ENCODE peak calls at places on chromosomes 2 and 18, in six cellular contexts. W is trophoblast cell, Z is H9, K is IMR-90, B is neuronal stem cell, I is H1. G is an unnamed sample.

GRCh38 chr2:207416111-207416510 is 113.7 kb upstream of the CREB1 start:
- DNase-seq in K (no peak), Z (no peak), B (no peak), W (no peak), I (no peak), G (no peak)

GRCh38 chr18:11663630-11664029 is 25.4 kb upstream of the GNAL start:
- DNase-seq in K (no peak), B (no peak), Z (no peak), I (no peak), W (no peak), G (no peak)

GRCh38 chr2:74474899-74475298 is 2.4 kb upstream of the MRPL53 start:
- DNase-seq in Z (peak; percentile 63), K (no peak), I (no peak), B (no peak), W (no peak), G (no peak)

GRCh38 chr2:203018181-203018580 is 3.5 kb downstream of the NBEAL1 start:
- DNase-seq in K (peak; percentile 38), Z (no peak), W (no peak), I (no peak), B (no peak), G (peak; percentile 31)

GRCh38 chr2:38327580-38327979 is 49.5 kb downstream of the ATL2 start:
- DNase-seq in I (no peak), Z (no peak), W (no peak), B (no peak), K (no peak), G (no peak)

GRCh38 chr2:100396483-100396882 is 21.0 kb downstream of the CHST10 start:
- DNase-seq in Z (no peak), W (no peak), K (no peak), I (no peak), B (no peak), G (no peak)

GRCh38 chr2:231110551-231110950 is 14.3 kb downstream of the HTR2B start:
- DNase-seq in Z (no peak), W (no peak), I (no peak), K (peak; percentile 60), B (no peak), G (peak; percentile 58)

GRCh38 chr2:232338759-232339106 is 39.8 kb upstream of the ALPP start:
- DNase-seq in K (no peak), W (no peak), B (no peak), I (no peak), Z (no peak), G (no peak)

GRCh38 chr2:133787207-133787606 is 218.9 kb upstream of the NCKAP5 start:
- DNase-seq in W (peak; percentile 28), I (no peak), B (no peak), K (peak; percentile 77), Z (no peak), G (no peak)

GRCh38 chr18:43893001-43893637 is 615.8 kb upstream of the SYT4 start:
- DNase-seq in K (peak; percentile 92), W (no peak), B (no peak), I (no peak), Z (no peak), G (peak; percentile 91)

GRCh38 chr18:2597639-2598038 is 26.3 kb downstream of the NDC80 start:
- DNase-seq in K (no peak), W (no peak), B (no peak), Z (no peak), I (no peak), G (no peak)

GRCh38 chr18:74788657-74789056 is 191.0 kb downstream of the ZNF407 start:
- DNase-seq in Z (no peak), I (no peak), K (no peak), W (no peak), B (no peak), G (no peak)

GRCh38 chr2:231280861-231281260 is 82.4 kb downstream of the ARMC9 start:
- DNase-seq in Z (no peak), W (no peak), K (no peak), B (no peak), I (no peak), G (no peak)

GRCh38 chr2:88177556-88177955 is 7.4 kb downstream of the THNSL2 start:
- DNase-seq in Z (no peak), I (no peak), B (no peak), K (no peak), W (no peak), G (no peak)

GRCh38 chr2:66920415-66920814 is 476.7 kb upstream of the ETAA1 start:
- DNase-seq in K (no peak), B (no peak), I (no peak), W (no peak), Z (no peak), G (no peak)

GRCh38 chr2:63738019-63738418 is 103.7 kb upstream of the UGP2 start:
- DNase-seq in I (no peak), B (no peak), W (no peak), K (peak; percentile 33), Z (no peak), G (no peak)

DNA sequence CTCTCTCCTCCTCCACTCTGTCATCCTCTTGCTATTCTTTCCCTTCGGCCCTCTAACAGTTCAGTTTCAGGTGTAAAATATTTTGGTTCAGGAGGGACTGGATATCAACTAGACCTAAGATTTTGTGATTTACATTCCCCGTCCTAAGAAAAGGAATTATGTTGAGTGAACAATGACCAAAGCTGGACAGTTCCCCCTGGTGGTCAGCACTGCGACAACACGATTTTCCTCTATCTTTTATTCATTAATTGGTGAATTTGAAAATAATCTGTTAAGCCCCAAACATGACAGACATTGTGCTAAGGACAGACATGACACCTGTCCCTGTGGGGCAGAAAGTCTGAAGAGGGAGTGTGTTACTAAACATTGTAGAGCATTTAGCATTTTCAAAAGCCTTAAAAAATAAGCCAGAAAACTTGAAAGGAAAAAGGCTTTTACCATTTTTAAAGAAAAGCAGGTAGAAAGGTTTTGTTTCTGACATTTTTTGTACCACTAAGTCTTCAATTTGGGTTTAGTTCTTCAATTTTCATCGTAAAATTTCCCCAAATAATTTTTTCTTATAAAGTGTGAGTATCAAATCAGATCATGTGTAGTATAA is 28.4 kb upstream of the GTF2A1L start:
- DNase-seq in I (no peak), Z (no peak), B (no peak), W (peak; percentile 80), K (peak; percentile 59), G (peak; percentile 54)
- H3K4me2 ChIP-seq in I (no peak overlapping the region), Z (no peak overlapping the region), B (no peak overlapping the region), W (no peak overlapping the region), K (no peak overlapping the region), G (no peak overlapping the region)

GRCh38 chr2:190365499-190366204 is 22.3 kb downstream of the INPP1 start:
- DNase-seq in B (no peak), I (no peak), Z (no peak), W (no peak), K (no peak), G (no peak)

GRCh38 chr2:190366248-190366753 is 22.9 kb downstream of the INPP1 start:
- DNase-seq in I (no peak), W (no peak), K (no peak), B (no peak), Z (no peak), G (no peak)

GRCh38 chr2:190369635-190370034 is 26.2 kb downstream of the INPP1 start:
- DNase-seq in B (no peak), I (no peak), K (no peak), W (no peak), Z (no peak), G (no peak)

GRCh38 chr2:190362894-190363293 is 19.5 kb downstream of the INPP1 start:
- DNase-seq in K (no peak), W (no peak), Z (no peak), B (no peak), I (no peak), G (no peak)

GRCh38 chr2:190367091-190367490 is 23.7 kb downstream of the INPP1 start:
- DNase-seq in W (no peak), B (no peak), I (no peak), K (no peak), Z (no peak), G (no peak)
- H4K91ac ChIP-seq in W (no peak overlapping the region), B (no peak overlapping the region), I (no peak overlapping the region), K (no peak overlapping the region), Z (no peak overlapping the region), G (no peak overlapping the region)

DNA sequence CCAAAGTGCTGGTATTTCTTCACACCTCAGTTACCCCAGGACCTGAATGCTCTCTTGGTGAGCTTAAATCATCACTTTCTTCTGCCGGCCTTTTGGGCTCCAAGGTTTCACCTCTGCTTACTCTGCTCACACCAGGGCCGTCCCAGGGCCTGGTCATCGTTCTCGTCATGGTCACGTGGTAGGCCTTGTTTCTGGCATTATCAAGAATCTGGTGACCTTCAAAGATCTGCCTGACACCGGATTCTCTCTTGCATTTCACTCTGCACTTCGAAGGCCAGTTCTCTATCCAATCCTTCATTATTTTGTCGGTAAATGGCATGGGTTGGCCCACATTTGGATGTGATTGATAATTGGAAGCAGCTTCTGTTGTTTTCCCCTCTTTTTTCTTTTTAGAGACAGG is 80.5 kb downstream of the HRH4 start:
- DNase-seq in I (no peak), K (no peak), W (no peak), Z (no peak), B (no peak), G (no peak)
- H3K4me2 ChIP-seq in I (no peak overlapping the region), K (no peak overlapping the region), W (no peak overlapping the region), Z (no peak overlapping the region), B (no peak overlapping the region), G (no peak overlapping the region)

GRCh38 chr2:27199241-27199640 is 12.6 kb upstream of the ATRAID start:
- DNase-seq in K (no peak), W (no peak), I (no peak), B (no peak), Z (no peak), G (no peak)

GRCh38 chr2:27203741-27204140 is 8.1 kb upstream of the ATRAID start:
- DNase-seq in Z (no peak), K (no peak), W (no peak), B (no peak), I (no peak), G (no peak)

GRCh38 chr2:27204566-27204965 is 7.3 kb upstream of the ATRAID start:
- DNase-seq in W (no peak), I (no peak), K (no peak), Z (no peak), B (no peak), G (no peak)

GRCh38 chr2:27202829-27203228 is 9.0 kb upstream of the ATRAID start:
- DNase-seq in B (no peak), Z (no peak), I (no peak), K (peak; percentile 22), W (no peak), G (no peak)

DNA sequence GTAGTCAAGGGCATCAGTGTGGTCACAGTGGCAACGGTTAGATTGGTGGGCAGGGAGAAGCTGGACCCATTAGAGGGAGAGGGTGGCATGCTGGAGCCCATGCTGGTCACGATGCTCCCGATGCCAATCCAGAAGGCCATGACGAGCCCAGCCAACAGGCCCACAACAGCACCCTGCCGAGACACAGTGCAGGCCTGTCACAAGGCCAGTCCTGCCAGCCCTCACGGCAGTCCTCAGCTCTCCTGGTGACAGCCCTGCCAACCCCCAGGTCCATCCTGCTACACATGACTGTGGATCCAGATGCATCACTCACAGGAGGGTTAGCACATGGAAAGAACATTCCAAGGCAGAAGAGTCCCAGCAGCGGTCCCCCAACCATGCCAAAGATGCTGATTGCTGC is 10.2 kb upstream of the ATRAID start:
- DNase-seq in K (no peak), Z (no peak), I (no peak), W (no peak), B (no peak), G (no peak)
- H4K91ac ChIP-seq in K (no peak overlapping the region), Z (no peak overlapping the region), I (no peak overlapping the region), W (no peak overlapping the region), B (no peak overlapping the region), G (no peak overlapping the region)

G was measured in mesenchymal stem cell.